ENCODE peak calls at places on chromosomes 5 and 9, in nine cellular contexts. X is NAMALWA; P is ecto neural progenitor cell; Y is SK-N-DZ; C is activated CD4-positive, alpha-beta T cell treated with anti-CD3 and anti-CD28 coated beads, Interleukin-2, amount 10 ng/mL, durations not matched to agents 7 days and 5 days; V is tibial artery; E is Caco-2; G is GM13976; J is renal cortical epithelial cell. I is an unnamed sample.

GRCh38 chr5:128036961-128037360 is 46.6 kb upstream of the SLC12A2 start:
- DNase-seq in X (no peak), P (no peak), Y (peak), C (no peak), V (no peak), E (no peak), G (no peak), J (peak), I (no peak)

GRCh38 chr9:130642926-130643325 is 21.5 kb upstream of the PRDM12 start:
- DNase-seq in X (no peak), P (no peak), Y (no peak), C (no peak), V (no peak), E (no peak), G (no peak), J (no peak), I (no peak)

GRCh38 chr9:74147906-74148305 is 349.2 kb upstream of the RORB start:
- DNase-seq in X (no peak), P (no peak), Y (no peak), C (no peak), V (no peak), E (no peak), G (no peak), J (no peak), I (no peak)

GRCh38 chr9:122212473-122213004 is 16.2 kb downstream of the LHX6 start:
- DNase-seq in X (no peak), P (no peak), Y (peak), C (no peak), V (no peak), E (no peak), G (no peak), J (no peak), I (no peak)

GRCh38 chr9:30243467-30243866 is 2141.0 kb upstream of the ACO1 start:
- DNase-seq in X (no peak), P (no peak), Y (no peak), C (no peak), V (no peak), E (no peak), G (no peak), J (no peak), I (no peak)

GRCh38 chr9:96344458-96345180 is 38.9 kb downstream of the SLC35D2 start:
- DNase-seq in X (no peak), P (peak), Y (peak), C (no peak), V (peak), E (peak), G (no peak), J (peak), I (no peak)

GRCh38 chr9:21813575-21814473 is 11.4 kb downstream of the MTAP start:
- DNase-seq in X (peak), P (no peak), Y (peak), C (peak), V (no peak), E (peak), G (peak), J (peak), I (peak)

GRCh38 chr5:80937591-80937990 is 22.6 kb upstream of the RASGRF2 start:
- DNase-seq in X (no peak), P (no peak), Y (no peak), C (no peak), V (no peak), E (no peak), G (no peak), J (no peak), I (no peak)

GRCh38 chr9:129630967-129631672 is 5.2 kb downstream of the NTMT1 start:
- DNase-seq in X (no peak), P (no peak), Y (no peak), C (no peak), V (no peak), E (no peak), G (no peak), J (peak), I (no peak)

GRCh38 chr5:159616967-159617366 is 286.7 kb upstream of the IL12B start:
- DNase-seq in X (no peak), P (no peak), Y (no peak), C (no peak), V (no peak), E (no peak), G (no peak), J (peak), I (no peak)

GRCh38 chr5:142327111-142327842 is 2.5 kb upstream of the SPRY4 start:
- DNase-seq in X (no peak), P (no peak), Y (no peak), C (no peak), V (no peak), E (no peak), G (no peak), J (no peak), I (no peak)

GRCh38 chr9:88005146-88005750 is 30.9 kb upstream of the CDK20 start:
- DNase-seq in X (no peak), P (no peak), Y (peak), C (no peak), V (no peak), E (no peak), G (no peak), J (no peak), I (no peak)

GRCh38 chr5:69517763-69518212 is 25.2 kb downstream of the OCLN start:
- DNase-seq in X (no peak), P (no peak), Y (no peak), C (no peak), V (no peak), E (no peak), G (no peak), J (peak), I (no peak)

GRCh38 chr9:61665330-61665751 is 475.5 kb downstream of the SPATA31A7 start:
- DNase-seq in X (no peak), P (no peak), Y (no peak), C (no peak), V (no peak), E (no peak), G (no peak), J (no peak), I (no peak)

GRCh38 chr5:113050606-113051391 is 74.2 kb downstream of the DCP2 start:
- DNase-seq in X (no peak), P (no peak), Y (no peak), C (peak), V (peak), E (no peak), G (no peak), J (peak), I (peak)

GRCh38 chr9:97735070-97735600 is 38.0 kb upstream of the XPA start:
- DNase-seq in X (no peak), P (no peak), Y (no peak), C (no peak), V (no peak), E (no peak), G (no peak), J (peak), I (no peak)

GRCh38 chr5:129171194-129171944 is 76.8 kb downstream of the ISOC1 start:
- DNase-seq in X (no peak), P (no peak), Y (no peak), C (no peak), V (no peak), E (no peak), G (no peak), J (no peak), I (no peak)

GRCh38 chr9:92850898-92851297 is 26.9 kb downstream of the ZNF484 start:
- DNase-seq in X (peak), P (no peak), Y (no peak), C (peak), V (no peak), E (no peak), G (no peak), J (no peak), I (no peak)

GRCh38 chr9:78811562-78812276 is 514.8 kb downstream of the PSAT1 start:
- DNase-seq in X (no peak), P (no peak), Y (no peak), C (no peak), V (no peak), E (no peak), G (no peak), J (no peak), I (no peak)

GRCh38 chr5:145800181-145800580 is 35.0 kb downstream of the PRELID2 start:
- DNase-seq in X (no peak), P (no peak), Y (no peak), C (no peak), V (no peak), E (no peak), G (no peak), J (no peak), I (no peak)

GRCh38 chr9:109063765-109064164 is 50.5 kb upstream of the CTNNAL1 start:
- DNase-seq in X (no peak), P (no peak), Y (no peak), C (no peak), V (no peak), E (no peak), G (no peak), J (peak), I (no peak)

GRCh38 chr5:51987679-51988209 is 604.5 kb downstream of the ISL1 start:
- DNase-seq in X (no peak), P (no peak), Y (peak), C (no peak), V (no peak), E (no peak), G (no peak), J (no peak), I (peak)

GRCh38 chr5:95562282-95562681 is 7.4 kb downstream of the ARSK start:
- DNase-seq in X (no peak), P (no peak), Y (no peak), C (no peak), V (no peak), E (no peak), G (no peak), J (no peak), I (no peak)

GRCh38 chr5:134005415-134006118 is 792 bp upstream of the VDAC1 start:
- DNase-seq in X (no peak), P (no peak), Y (peak), C (peak), V (peak), E (no peak), G (no peak), J (no peak), I (no peak)

GRCh38 chr9:100933656-100934055 is 94.9 kb upstream of the PLPPR1 start:
- DNase-seq in X (no peak), P (no peak), Y (no peak), C (no peak), V (no peak), E (no peak), G (no peak), J (peak), I (no peak)

GRCh38 chr9:117678882-117679281 is 25.3 kb upstream of the TLR4 start:
- DNase-seq in X (no peak), P (no peak), Y (no peak), C (no peak), V (no peak), E (no peak), G (no peak), J (peak), I (no peak)

GRCh38 chr9:130680836-130681768 is 12.5 kb upstream of the EXOSC2 start:
- DNase-seq in X (no peak), P (peak), Y (peak), C (peak), V (peak), E (peak), G (peak), J (peak), I (peak)

GRCh38 chr5:140126315-140127012 is 727 bp downstream of the IGIP start:
- DNase-seq in X (no peak), P (no peak), Y (no peak), C (no peak), V (no peak), E (no peak), G (no peak), J (no peak), I (no peak)

GRCh38 chr9:87115790-87116189 is 168.5 kb upstream of the GAS1 start:
- DNase-seq in X (no peak), P (no peak), Y (no peak), C (no peak), V (no peak), E (no peak), G (no peak), J (no peak), I (no peak)

GRCh38 chr5:157584628-157585027 is 9.1 kb upstream of the ADAM19 start:
- DNase-seq in X (no peak), P (no peak), Y (no peak), C (no peak), V (no peak), E (no peak), G (no peak), J (no peak), I (no peak)

GRCh38 chr5:136006767-136007251 is 22.0 kb upstream of the TGFBI start:
- DNase-seq in X (no peak), P (no peak), Y (no peak), C (no peak), V (no peak), E (no peak), G (no peak), J (peak), I (no peak)

GRCh38 chr9:131594906-131595675 is 49.8 kb downstream of the PRRT1B start:
- DNase-seq in X (no peak), P (no peak), Y (no peak), C (no peak), V (no peak), E (no peak), G (no peak), J (no peak), I (no peak)

GRCh38 chr5:73764586-73764985 is 138.6 kb downstream of the ARHGEF28 start:
- DNase-seq in X (no peak), P (no peak), Y (no peak), C (no peak), V (no peak), E (no peak), G (no peak), J (peak), I (no peak)

GRCh38 chr9:100443781-100444768 is 17.1 kb downstream of the MSANTD3 start:
- DNase-seq in X (no peak), P (no peak), Y (no peak), C (no peak), V (no peak), E (no peak), G (no peak), J (peak), I (no peak)

GRCh38 chr9:75490326-75490725 is 400.1 kb upstream of the PCSK5 start:
- DNase-seq in X (no peak), P (no peak), Y (no peak), C (no peak), V (no peak), E (no peak), G (no peak), J (no peak), I (no peak)

GRCh38 chr9:113187935-113188595 is 33.0 kb downstream of the FKBP15 start:
- DNase-seq in X (no peak), P (no peak), Y (no peak), C (no peak), V (peak), E (no peak), G (no peak), J (peak), I (no peak)

GRCh38 chr9:126860757-126861466 is 473 bp downstream of the ZBTB34 start:
- DNase-seq in X (peak), P (no peak), Y (no peak), C (peak), V (no peak), E (no peak), G (peak), J (no peak), I (peak)

GRCh38 chr9:87510251-87510683 is 12.6 kb downstream of the DAPK1 start:
- DNase-seq in X (no peak), P (no peak), Y (no peak), C (no peak), V (no peak), E (no peak), G (no peak), J (no peak), I (no peak)

GRCh38 chr9:101235105-101235866 is 149.5 kb downstream of the BAAT start:
- DNase-seq in X (peak), P (no peak), Y (peak), C (no peak), V (no peak), E (no peak), G (peak), J (peak), I (peak)

GRCh38 chr5:2657151-2657550 is 94.3 kb downstream of the IRX2 start:
- DNase-seq in X (no peak), P (no peak), Y (no peak), C (no peak), V (no peak), E (no peak), G (no peak), J (no peak), I (no peak)